ENCODE peak calls at places on chromosomes 16 and 17, in four cellular contexts. T is GM12878, K is WTC11, W is K562. D is an unnamed sample.

GRCh38 chr16:18950469-18951185 is 24.4 kb upstream of the SMG1 start:
- DNase-seq in W (no peak), K (no peak), T (no peak), D (no peak)

GRCh38 chr17:18323007-18323406 is 7.9 kb downstream of the SMCR8 start:
- DNase-seq in K (no peak), W (no peak), T (no peak), D (no peak)

GRCh38 chr16:71230122-71230845 is at the start of gene HYDIN:
- DNase-seq in T (no peak), K (peak; percentile 96), W (peak; percentile 58), D (peak; percentile 15)

GRCh38 chr16:27720731-27721547 is 171.0 kb downstream of the KATNIP start:
- DNase-seq in W (no peak), K (no peak), T (no peak), D (no peak)

GRCh38 chr17:50531428-50532025 is 1.0 kb upstream of the EPN3 start:
- DNase-seq in W (no peak), K (no peak), T (no peak), D (no peak)

GRCh38 chr17:7834554-7834890 is 505 bp downstream of the KDM6B start:
- DNase-seq in W (peak; percentile 64), K (no peak), T (no peak), D (peak; percentile 64)

GRCh38 chr16:86457621-86458456 is 52.5 kb upstream of the FOXF1 start:
- DNase-seq in W (no peak), T (no peak), K (no peak), D (no peak)

GRCh38 chr17:78745407-78746088 is 36.5 kb downstream of the CYTH1 start:
- DNase-seq in T (no peak), K (peak; percentile 28), W (peak; percentile 67), D (peak; percentile 52)

GRCh38 chr17:45298546-45299285 is 18.1 kb downstream of the MAP3K14 start:
- DNase-seq in W (no peak), T (no peak), K (no peak), D (no peak)

GRCh38 chr16:68470461-68471150 is 22.3 kb upstream of the SMPD3 start:
- DNase-seq in K (no peak), W (no peak), T (peak; percentile 94), D (no peak)

GRCh38 chr16:67672739-67673662 is 6.4 kb downstream of the C16orf86 start:
- DNase-seq in T (no peak), K (peak; percentile 79), W (peak; percentile 77), D (peak; percentile 72)

GRCh38 chr17:49132317-49132698 is 261 bp upstream of the B4GALNT2 start:
- DNase-seq in W (no peak), K (no peak), T (no peak), D (no peak)

GRCh38 chr17:46264456-46265198 is 30.3 kb upstream of the LRRC37A start:
- DNase-seq in K (no peak), T (no peak), W (peak; percentile 32), D (peak; percentile 56)

GRCh38 chr16:78376452-78376851 is 277.0 kb downstream of the WWOX start:
- DNase-seq in T (no peak), K (no peak), W (peak; percentile 11), D (no peak)

GRCh38 chr16:73993878-73994277 is 302.7 kb upstream of the PSMD7 start:
- DNase-seq in T (no peak), K (no peak), W (no peak), D (no peak)

GRCh38 chr17:66348605-66349165 is 46.3 kb downstream of the PRKCA start:
- DNase-seq in W (peak; percentile 88), K (no peak), T (no peak), D (peak; percentile 68)

GRCh38 chr17:74823176-74823495 is 36.5 kb downstream of the GRIN2C start:
- DNase-seq in W (no peak), K (no peak), T (no peak), D (no peak)

GRCh38 chr16:66901626-66902025 is 17.1 kb downstream of the CDH16 start:
- DNase-seq in W (no peak), K (no peak), T (no peak), D (no peak)

GRCh38 chr17:82614095-82614631 is 34.1 kb downstream of the WDR45B start:
- DNase-seq in K (no peak), W (no peak), T (no peak), D (no peak)

GRCh38 chr17:15482476-15482875 is 15.1 kb upstream of the CDRT4 start:
- DNase-seq in K (no peak), T (no peak), W (no peak), D (no peak)

GRCh38 chr17:75475144-75475835 is 18.9 kb downstream of the TMEM94 start:
- DNase-seq in K (no peak), T (no peak), W (no peak), D (no peak)

GRCh38 chr17:61724777-61725176 is 133.8 kb upstream of the NACA2 start:
- DNase-seq in T (no peak), W (no peak), K (no peak), D (no peak)

GRCh38 chr17:48555183-48555615 is 10.3 kb upstream of the HOXB2 start:
- DNase-seq in K (no peak), W (peak; percentile 93), T (no peak), D (no peak)

GRCh38 chr17:42783778-42784138 is 3.3 kb downstream of the WNK4 start:
- DNase-seq in K (no peak), T (no peak), W (no peak), D (no peak)

GRCh38 chr17:27940503-27940902 is 47.3 kb upstream of the LYRM9 start:
- DNase-seq in K (no peak), T (no peak), W (no peak), D (no peak)

GRCh38 chr17:67326440-67326839 is 39.9 kb downstream of the PSMD12 start:
- DNase-seq in T (no peak), K (no peak), W (no peak), D (no peak)

GRCh38 chr17:64216385-64217248 is 46.4 kb downstream of the TEX2 start:
- DNase-seq in W (peak; percentile 74), K (peak; percentile 46), T (peak; percentile 26), D (peak; percentile 94)

GRCh38 chr17:68302066-68302564 is 10.8 kb downstream of the ARSG start:
- DNase-seq in K (no peak), W (no peak), T (no peak), D (no peak)

GRCh38 chr17:52035336-52035915 is 123.1 kb downstream of the CA10 start:
- DNase-seq in T (no peak), K (no peak), W (no peak), D (no peak)

GRCh38 chr16:65178151-65178550 is 56.3 kb upstream of the CDH11 start:
- DNase-seq in K (no peak), W (no peak), T (no peak), D (no peak)

GRCh38 chr16:84489141-84489540 is 15.3 kb downstream of the MEAK7 start:
- DNase-seq in T (no peak), W (no peak), K (no peak), D (no peak)

GRCh38 chr17:31467502-31468256 is 76.2 kb downstream of the RAB11FIP4 start:
- DNase-seq in T (no peak), W (no peak), K (peak; percentile 34), D (peak; percentile 91)

GRCh38 chr16:86828653-86829052 is 250.3 kb downstream of the FOXL1 start:
- DNase-seq in T (no peak), K (no peak), W (no peak), D (no peak)

GRCh38 chr16:22123146-22123545 is 30.8 kb downstream of the VWA3A start:
- DNase-seq in K (no peak), T (no peak), W (peak; percentile 30), D (no peak)

GRCh38 chr16:84955427-84955826 is 55.9 kb downstream of the ZDHHC7 start:
- DNase-seq in W (no peak), T (no peak), K (no peak), D (no peak)

GRCh38 chr17:78313735-78314648 is 45.9 kb downstream of the SOCS3 start:
- DNase-seq in K (peak; percentile 84), W (peak; percentile 95), T (peak; percentile 45), D (peak; percentile 57)

GRCh38 chr17:6815775-6816174 is 15.8 kb downstream of the TEKT1 start:
- DNase-seq in K (no peak), T (no peak), W (no peak), D (no peak)
- TF ChIP-seq CBFB in K (no peak), T (no peak), W (no peak), D (no peak)

GRCh38 chr16:88005148-88005547 is 53.9 kb downstream of the BANP start:
- DNase-seq in K (peak; percentile 63), W (peak; percentile 16), T (no peak), D (no peak)
- TF ChIP-seq CBFB in K (no peak), W (no peak), T (no peak), D (no peak)

GRCh38 chr17:2068589-2069051 is 13.7 kb downstream of the HIC1 start:
- DNase-seq in W (no peak), T (no peak), K (no peak), D (no peak)

GRCh38 chr17:2070241-2071023 is 15.5 kb downstream of the HIC1 start:
- DNase-seq in T (peak; percentile 96), K (peak; percentile 58), W (no peak), D (no peak)

GRCh38 chr17:2074919-2075318 is 20.0 kb downstream of the HIC1 start:
- DNase-seq in T (no peak), K (no peak), W (no peak), D (no peak)

GRCh38 chr17:2071024-2071385 is 16.1 kb downstream of the HIC1 start:
- DNase-seq in T (no peak), K (no peak), W (no peak), D (no peak)

DNA sequence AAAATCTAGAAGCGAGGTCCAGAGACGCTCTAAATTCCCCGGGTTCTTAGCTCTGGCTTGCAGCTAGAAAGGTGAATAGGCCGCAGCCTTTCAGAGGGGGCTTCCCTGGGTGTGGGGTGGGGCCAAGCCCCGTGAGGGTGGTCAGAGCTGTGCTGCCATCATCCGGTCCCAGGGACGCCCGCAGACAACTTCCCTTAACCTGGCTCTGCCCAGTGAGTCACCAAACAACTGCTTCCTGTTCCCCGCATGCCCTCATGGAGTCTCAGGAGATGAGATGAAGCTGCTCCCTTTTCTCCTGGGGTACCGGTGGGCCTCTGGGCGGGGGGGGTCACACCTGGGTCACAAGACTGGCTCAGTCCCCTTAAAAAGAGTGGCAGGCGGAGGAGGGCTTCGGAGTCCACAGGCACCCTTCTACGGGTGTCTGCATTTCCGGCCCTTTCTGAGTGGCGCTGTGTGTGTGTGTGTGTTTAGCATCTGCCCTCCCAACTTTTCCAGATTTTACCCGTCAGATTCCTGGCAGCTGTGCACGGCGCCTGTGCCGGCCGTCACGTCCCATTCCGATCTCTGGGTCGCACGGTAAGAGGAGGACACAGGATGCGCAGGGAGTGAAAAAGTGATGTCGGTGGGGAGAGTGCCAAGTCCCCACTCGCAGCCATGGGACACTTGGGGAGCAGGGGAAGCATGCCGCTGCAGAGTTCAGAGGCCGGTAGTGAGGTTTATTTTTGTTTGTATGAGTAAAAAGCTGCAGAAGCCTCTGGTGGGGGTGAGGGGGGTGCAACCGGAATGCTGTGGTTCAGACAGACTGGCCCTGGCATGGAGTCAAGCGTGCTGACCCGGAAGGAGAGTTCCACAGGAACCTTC is 16.7 kb downstream of the HIC1 start:
- DNase-seq in T (no peak), W (no peak), K (no peak), D (no peak)
- TF ChIP-seq CBFB in T (no peak), W (no peak), K (no peak), D (no peak)

GRCh38 chr17:81311954-81312353 is 16.8 kb upstream of the SLC38A10 start:
- DNase-seq in T (no peak), K (no peak), W (no peak), D (no peak)

GRCh38 chr17:81309140-81309858 is 14.2 kb upstream of the SLC38A10 start:
- DNase-seq in W (peak; percentile 95), K (peak; percentile 64), T (no peak), D (peak; percentile 91)

GRCh38 chr17:81308161-81308560 is 13.1 kb upstream of the SLC38A10 start:
- DNase-seq in T (no peak), W (no peak), K (no peak), D (no peak)

GRCh38 chr17:81310963-81311550 is 15.9 kb upstream of the SLC38A10 start:
- DNase-seq in W (no peak), K (no peak), T (no peak), D (no peak)

GRCh38 chr17:81309859-81310839 is 15.0 kb upstream of the SLC38A10 start:
- DNase-seq in T (no peak), W (peak; percentile 63), K (no peak), D (no peak)
- TF ChIP-seq CBFB in T (no peak), W (no peak), K (no peak), D (no peak)